ENCODE peak calls at places on chromosomes 11 and 22, in ten cellular contexts. One of them, this sample, is unnamed.

GRCh38 chr22:42291287-42291686 is 20.8 kb upstream of the TCF20 start:
- DNase-seq in CD4-positive, alpha-beta memory T cell: no peak
- DNase-seq in RWPE1: no peak
- DNase-seq in GM19239: no peak
- DNase-seq in anterior cingulate cortex: no peak
- DNase-seq in ovary: no peak
- DNase-seq in ACHN: no peak
- DNase-seq in smooth muscle cell of the brain vasculature: no peak
- DNase-seq in fibroblast of pulmonary artery: no peak
- DNase-seq in AG04450: no peak
- DNase-seq in this sample: no peak

GRCh38 chr11:15816270-15816871 is 540.0 kb downstream of the SOX6 start:
- DNase-seq in anterior cingulate cortex: no peak
- DNase-seq in smooth muscle cell of the brain vasculature: peak; percentile 65
- DNase-seq in GM19239: no peak
- DNase-seq in fibroblast of pulmonary artery: peak; percentile 93
- DNase-seq in ovary: no peak
- DNase-seq in AG04450: peak; percentile 72
- DNase-seq in ACHN: no peak
- DNase-seq in RWPE1: peak; percentile 72
- DNase-seq in CD4-positive, alpha-beta memory T cell: no peak
- DNase-seq in this sample: no peak

GRCh38 chr22:41301085-41302015 is at the start of gene ZC3H7B:
- DNase-seq in fibroblast of pulmonary artery: peak; percentile 75
- DNase-seq in ovary: peak; percentile 81
- DNase-seq in CD4-positive, alpha-beta memory T cell: peak; percentile 84
- DNase-seq in ACHN: peak; percentile 82
- DNase-seq in AG04450: peak; percentile 27
- DNase-seq in RWPE1: peak; percentile 88
- DNase-seq in smooth muscle cell of the brain vasculature: no peak
- DNase-seq in anterior cingulate cortex: peak; percentile 64
- DNase-seq in GM19239: peak; percentile 100
- DNase-seq in this sample: peak; percentile 77

GRCh38 chr11:126993599-126993998 is 7.0 kb downstream of the KIRREL3 start:
- DNase-seq in CD4-positive, alpha-beta memory T cell: no peak
- DNase-seq in anterior cingulate cortex: no peak
- DNase-seq in fibroblast of pulmonary artery: no peak
- DNase-seq in ACHN: no peak
- DNase-seq in AG04450: no peak
- DNase-seq in smooth muscle cell of the brain vasculature: no peak
- DNase-seq in ovary: no peak
- DNase-seq in GM19239: no peak
- DNase-seq in RWPE1: no peak
- DNase-seq in this sample: no peak

GRCh38 chr11:93827347-93827746 is 23.1 kb downstream of the VSTM5 start:
- DNase-seq in GM19239: no peak
- DNase-seq in ACHN: no peak
- DNase-seq in smooth muscle cell of the brain vasculature: no peak
- DNase-seq in ovary: no peak
- DNase-seq in CD4-positive, alpha-beta memory T cell: no peak
- DNase-seq in anterior cingulate cortex: no peak
- DNase-seq in RWPE1: no peak
- DNase-seq in fibroblast of pulmonary artery: no peak
- DNase-seq in AG04450: no peak
- DNase-seq in this sample: no peak

GRCh38 chr11:116170526-116171120 is 602.2 kb downstream of the BUD13 start:
- DNase-seq in ACHN: no peak
- DNase-seq in AG04450: no peak
- DNase-seq in smooth muscle cell of the brain vasculature: no peak
- DNase-seq in RWPE1: no peak
- DNase-seq in anterior cingulate cortex: no peak
- DNase-seq in fibroblast of pulmonary artery: no peak
- DNase-seq in GM19239: no peak
- DNase-seq in ovary: no peak
- DNase-seq in CD4-positive, alpha-beta memory T cell: no peak
- DNase-seq in this sample: no peak

GRCh38 chr11:117143390-117143789 is 697 bp upstream of the PAFAH1B2 start:
- DNase-seq in CD4-positive, alpha-beta memory T cell: peak; percentile 14
- DNase-seq in RWPE1: peak; percentile 52
- DNase-seq in fibroblast of pulmonary artery: peak; percentile 58
- DNase-seq in anterior cingulate cortex: no peak
- DNase-seq in AG04450: no peak
- DNase-seq in ovary: peak; percentile 61
- DNase-seq in GM19239: no peak
- DNase-seq in smooth muscle cell of the brain vasculature: peak; percentile 23
- DNase-seq in ACHN: peak; percentile 45
- DNase-seq in this sample: no peak

GRCh38 chr11:69704508-69705245 is 855 bp upstream of the FGF19 start:
- DNase-seq in smooth muscle cell of the brain vasculature: no peak
- DNase-seq in fibroblast of pulmonary artery: peak; percentile 11
- DNase-seq in anterior cingulate cortex: no peak
- DNase-seq in ovary: no peak
- DNase-seq in GM19239: no peak
- DNase-seq in ACHN: no peak
- DNase-seq in RWPE1: no peak
- DNase-seq in AG04450: no peak
- DNase-seq in CD4-positive, alpha-beta memory T cell: no peak
- DNase-seq in this sample: no peak

GRCh38 chr22:49199224-49199623 is 628.4 kb downstream of the BRD1 start:
- DNase-seq in ACHN: no peak
- DNase-seq in CD4-positive, alpha-beta memory T cell: no peak
- DNase-seq in RWPE1: no peak
- DNase-seq in smooth muscle cell of the brain vasculature: no peak
- DNase-seq in anterior cingulate cortex: no peak
- DNase-seq in GM19239: no peak
- DNase-seq in AG04450: no peak
- DNase-seq in ovary: no peak
- DNase-seq in fibroblast of pulmonary artery: no peak
- DNase-seq in this sample: no peak

GRCh38 chr11:2651826-2652237 is 48.0 kb downstream of the KCNQ1OT1 start:
- DNase-seq in smooth muscle cell of the brain vasculature: no peak
- DNase-seq in GM19239: no peak
- DNase-seq in fibroblast of pulmonary artery: no peak
- DNase-seq in ACHN: no peak
- DNase-seq in RWPE1: no peak
- DNase-seq in AG04450: no peak
- DNase-seq in anterior cingulate cortex: no peak
- DNase-seq in ovary: no peak
- DNase-seq in CD4-positive, alpha-beta memory T cell: no peak
- DNase-seq in this sample: no peak

GRCh38 chr11:77406396-77406795 is 67.5 kb downstream of the PAK1 start:
- DNase-seq in ovary: no peak
- DNase-seq in anterior cingulate cortex: no peak
- DNase-seq in CD4-positive, alpha-beta memory T cell: no peak
- DNase-seq in fibroblast of pulmonary artery: no peak
- DNase-seq in GM19239: no peak
- DNase-seq in AG04450: no peak
- DNase-seq in ACHN: no peak
- DNase-seq in smooth muscle cell of the brain vasculature: no peak
- DNase-seq in RWPE1: no peak
- DNase-seq in this sample: no peak

GRCh38 chr11:1392111-1392510 is 2.4 kb downstream of the BRSK2 start:
- DNase-seq in GM19239: no peak
- DNase-seq in CD4-positive, alpha-beta memory T cell: no peak
- DNase-seq in RWPE1: no peak
- DNase-seq in ACHN: no peak
- DNase-seq in ovary: no peak
- DNase-seq in smooth muscle cell of the brain vasculature: no peak
- DNase-seq in anterior cingulate cortex: no peak
- DNase-seq in AG04450: no peak
- DNase-seq in fibroblast of pulmonary artery: no peak
- DNase-seq in this sample: no peak

GRCh38 chr11:110470716-110471115 is 41.0 kb downstream of the FDX1 start:
- DNase-seq in GM19239: no peak
- DNase-seq in ovary: no peak
- DNase-seq in smooth muscle cell of the brain vasculature: no peak
- DNase-seq in RWPE1: no peak
- DNase-seq in AG04450: no peak
- DNase-seq in ACHN: no peak
- DNase-seq in anterior cingulate cortex: no peak
- DNase-seq in fibroblast of pulmonary artery: no peak
- DNase-seq in CD4-positive, alpha-beta memory T cell: no peak
- DNase-seq in this sample: no peak

GRCh38 chr11:35166369-35167360 is 27.7 kb downstream of the CD44 start:
- DNase-seq in ovary: no peak
- DNase-seq in fibroblast of pulmonary artery: peak; percentile 67
- DNase-seq in CD4-positive, alpha-beta memory T cell: no peak
- DNase-seq in smooth muscle cell of the brain vasculature: no peak
- DNase-seq in anterior cingulate cortex: peak; percentile 26
- DNase-seq in RWPE1: peak; percentile 92
- DNase-seq in GM19239: no peak
- DNase-seq in ACHN: peak; percentile 91
- DNase-seq in AG04450: no peak
- DNase-seq in this sample: no peak

GRCh38 chr11:117796456-117797428 is at the start of gene DSCAML1:
- DNase-seq in GM19239: peak; percentile 52
- DNase-seq in ovary: no peak
- DNase-seq in CD4-positive, alpha-beta memory T cell: peak; percentile 42
- DNase-seq in ACHN: peak; percentile 45
- DNase-seq in anterior cingulate cortex: peak; percentile 37
- DNase-seq in smooth muscle cell of the brain vasculature: no peak
- DNase-seq in RWPE1: no peak
- DNase-seq in fibroblast of pulmonary artery: no peak
- DNase-seq in AG04450: no peak
- DNase-seq in this sample: no peak

GRCh38 chr11:126157326-126158030 is 54.0 kb downstream of the RPUSD4 start:
- DNase-seq in anterior cingulate cortex: no peak
- DNase-seq in CD4-positive, alpha-beta memory T cell: no peak
- DNase-seq in fibroblast of pulmonary artery: no peak
- DNase-seq in GM19239: no peak
- DNase-seq in smooth muscle cell of the brain vasculature: no peak
- DNase-seq in AG04450: no peak
- DNase-seq in ACHN: no peak
- DNase-seq in ovary: peak; percentile 10
- DNase-seq in RWPE1: no peak
- DNase-seq in this sample: no peak

GRCh38 chr22:36164621-36165020 is 4.1 kb upstream of the APOL3 start:
- DNase-seq in anterior cingulate cortex: no peak
- DNase-seq in ACHN: no peak
- DNase-seq in smooth muscle cell of the brain vasculature: no peak
- DNase-seq in CD4-positive, alpha-beta memory T cell: no peak
- DNase-seq in fibroblast of pulmonary artery: no peak
- DNase-seq in GM19239: no peak
- DNase-seq in RWPE1: no peak
- DNase-seq in ovary: no peak
- DNase-seq in AG04450: no peak
- DNase-seq in this sample: no peak

GRCh38 chr22:46627806-46628482 is 7.8 kb downstream of the GRAMD4 start:
- DNase-seq in ovary: no peak
- DNase-seq in GM19239: no peak
- DNase-seq in fibroblast of pulmonary artery: no peak
- DNase-seq in AG04450: no peak
- DNase-seq in RWPE1: no peak
- DNase-seq in anterior cingulate cortex: no peak
- DNase-seq in CD4-positive, alpha-beta memory T cell: no peak
- DNase-seq in smooth muscle cell of the brain vasculature: no peak
- DNase-seq in ACHN: no peak
- DNase-seq in this sample: no peak

GRCh38 chr22:46064236-46064965 is 85.9 kb upstream of the PPARA start:
- DNase-seq in CD4-positive, alpha-beta memory T cell: no peak
- DNase-seq in AG04450: no peak
- DNase-seq in ACHN: no peak
- DNase-seq in RWPE1: no peak
- DNase-seq in GM19239: no peak
- DNase-seq in ovary: peak; percentile 54
- DNase-seq in fibroblast of pulmonary artery: no peak
- DNase-seq in anterior cingulate cortex: no peak
- DNase-seq in smooth muscle cell of the brain vasculature: no peak
- DNase-seq in this sample: no peak